ENCODE peak calls at places on chromosome 3, in six cellular contexts. One of them, this sample, is unnamed.

GRCh38 chr3:194306109-194306686 is 44.9 kb downstream of the CPN2 start:
- DNase-seq in choroid plexus epithelial cell: no peak
- DNase-seq in psoas muscle: no peak
- DNase-seq in uterus: no peak
- DNase-seq in IMR-90: no peak
- DNase-seq in BJ: no peak
- DNase-seq in this sample: no peak

GRCh38 chr3:180633722-180634121 is 31.8 kb downstream of the TTC14 start:
- DNase-seq in choroid plexus epithelial cell: no peak
- DNase-seq in uterus: no peak
- DNase-seq in BJ: no peak
- DNase-seq in IMR-90: no peak
- DNase-seq in psoas muscle: no peak
- DNase-seq in this sample: no peak

GRCh38 chr3:179323197-179323901 is 518 bp downstream of the ZNF639 start:
- DNase-seq in IMR-90: peak
- DNase-seq in BJ: no peak
- DNase-seq in psoas muscle: peak
- DNase-seq in uterus: peak
- DNase-seq in choroid plexus epithelial cell: peak
- DNase-seq in this sample: no peak

GRCh38 chr3:126811530-126811929 is 107.5 kb downstream of the CHCHD6 start:
- DNase-seq in uterus: no peak
- DNase-seq in choroid plexus epithelial cell: peak
- DNase-seq in BJ: peak
- DNase-seq in psoas muscle: no peak
- DNase-seq in IMR-90: peak
- DNase-seq in this sample: peak

GRCh38 chr3:12224181-12225147 is 64.4 kb upstream of the PPARG start:
- DNase-seq in choroid plexus epithelial cell: peak
- DNase-seq in uterus: no peak
- DNase-seq in psoas muscle: no peak
- DNase-seq in IMR-90: peak
- DNase-seq in BJ: no peak
- DNase-seq in this sample: peak

GRCh38 chr3:143119009-143119914 is at the start of gene CHST2:
- DNase-seq in psoas muscle: peak
- DNase-seq in choroid plexus epithelial cell: peak
- DNase-seq in uterus: peak
- DNase-seq in BJ: no peak
- DNase-seq in IMR-90: peak
- DNase-seq in this sample: peak

GRCh38 chr3:30605005-30605404 is 1.4 kb upstream of the TGFBR2 start:
- DNase-seq in psoas muscle: no peak
- DNase-seq in IMR-90: no peak
- DNase-seq in choroid plexus epithelial cell: no peak
- DNase-seq in uterus: no peak
- DNase-seq in BJ: no peak
- DNase-seq in this sample: no peak

GRCh38 chr3:97029972-97030371 is 215.6 kb downstream of the EPHA6 start:
- DNase-seq in choroid plexus epithelial cell: no peak
- DNase-seq in BJ: no peak
- DNase-seq in psoas muscle: no peak
- DNase-seq in uterus: no peak
- DNase-seq in IMR-90: no peak
- DNase-seq in this sample: no peak

GRCh38 chr3:38117163-38117716 is 19.7 kb downstream of the ACAA1 start:
- DNase-seq in IMR-90: no peak
- DNase-seq in psoas muscle: peak
- DNase-seq in uterus: no peak
- DNase-seq in choroid plexus epithelial cell: no peak
- DNase-seq in BJ: no peak
- DNase-seq in this sample: no peak

GRCh38 chr3:49017229-49017615 is 1.2 kb downstream of the DALRD3 start:
- DNase-seq in choroid plexus epithelial cell: no peak
- DNase-seq in IMR-90: no peak
- DNase-seq in BJ: no peak
- DNase-seq in psoas muscle: no peak
- DNase-seq in uterus: no peak
- DNase-seq in this sample: no peak

GRCh38 chr3:31307131-31307785 is 225.5 kb upstream of the STT3B start:
- DNase-seq in choroid plexus epithelial cell: no peak
- DNase-seq in IMR-90: no peak
- DNase-seq in psoas muscle: no peak
- DNase-seq in uterus: no peak
- DNase-seq in BJ: no peak
- DNase-seq in this sample: no peak

GRCh38 chr3:128112406-128112968 is 11.1 kb downstream of the RUVBL1 start:
- DNase-seq in BJ: peak
- DNase-seq in psoas muscle: no peak
- DNase-seq in choroid plexus epithelial cell: peak
- DNase-seq in uterus: no peak
- DNase-seq in IMR-90: peak
- DNase-seq in this sample: peak

GRCh38 chr3:146390967-146391366 is 78.4 kb downstream of the PLSCR2 start:
- DNase-seq in uterus: peak
- DNase-seq in IMR-90: peak
- DNase-seq in choroid plexus epithelial cell: peak
- DNase-seq in psoas muscle: no peak
- DNase-seq in BJ: peak
- DNase-seq in this sample: peak

GRCh38 chr3:38121832-38122461 is 15.0 kb downstream of the ACAA1 start:
- DNase-seq in IMR-90: no peak
- DNase-seq in BJ: no peak
- DNase-seq in psoas muscle: no peak
- DNase-seq in choroid plexus epithelial cell: no peak
- DNase-seq in uterus: no peak
- DNase-seq in this sample: no peak

GRCh38 chr3:170585937-170586310 is at the start of gene SLC7A14:
- DNase-seq in BJ: no peak
- DNase-seq in choroid plexus epithelial cell: peak
- DNase-seq in uterus: no peak
- DNase-seq in IMR-90: peak
- DNase-seq in psoas muscle: no peak
- DNase-seq in this sample: no peak

DNA sequence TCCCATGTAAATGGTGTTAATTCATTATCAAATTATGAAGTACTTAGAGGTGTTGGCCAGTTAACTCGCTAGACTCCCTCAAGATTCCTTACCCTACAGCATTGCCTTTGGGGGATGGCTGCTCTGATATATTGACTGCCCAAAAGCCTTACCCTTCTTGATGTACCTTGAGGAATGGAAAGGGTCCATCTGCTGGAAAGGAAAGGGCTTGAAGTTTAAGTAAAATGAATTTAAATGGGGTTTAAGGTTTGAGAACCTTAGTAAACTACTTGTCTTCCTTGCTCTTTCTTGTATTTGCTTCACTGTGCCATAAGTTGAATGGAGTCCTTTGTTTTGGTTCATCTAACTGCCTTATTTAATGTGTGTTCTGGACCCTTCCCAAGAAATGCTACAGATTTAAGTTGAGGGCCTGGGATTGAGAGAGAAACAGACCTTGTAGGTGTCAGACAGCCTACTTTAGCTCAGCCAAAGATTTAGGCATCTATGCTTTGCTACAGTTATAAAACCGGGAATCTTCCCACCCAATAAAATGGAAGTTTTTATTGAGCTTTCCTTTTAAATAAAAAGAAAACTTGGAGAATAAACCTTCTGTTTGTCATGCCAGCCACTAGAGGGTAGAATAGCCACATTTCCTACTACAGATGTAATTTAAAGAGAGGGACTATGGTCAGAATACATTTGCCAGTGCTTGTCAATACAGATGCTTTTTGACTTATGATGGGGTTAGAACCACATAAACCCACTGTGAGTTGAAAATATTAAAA is 25.3 kb downstream of the CMSS1 start:
- DNase-seq in uterus: no peak
- DNase-seq in psoas muscle: no peak
- DNase-seq in choroid plexus epithelial cell: peak
- DNase-seq in BJ: no peak
- DNase-seq in IMR-90: peak
- DNase-seq in this sample: peak
- TF ChIP-seq CTCF in uterus: peak
- TF ChIP-seq CTCF in psoas muscle: peak
- TF ChIP-seq CTCF in choroid plexus epithelial cell: peak
- TF ChIP-seq CTCF in BJ: peak
- TF ChIP-seq CTCF in IMR-90: peak
- TF ChIP-seq CTCF in this sample: peak

DNA sequence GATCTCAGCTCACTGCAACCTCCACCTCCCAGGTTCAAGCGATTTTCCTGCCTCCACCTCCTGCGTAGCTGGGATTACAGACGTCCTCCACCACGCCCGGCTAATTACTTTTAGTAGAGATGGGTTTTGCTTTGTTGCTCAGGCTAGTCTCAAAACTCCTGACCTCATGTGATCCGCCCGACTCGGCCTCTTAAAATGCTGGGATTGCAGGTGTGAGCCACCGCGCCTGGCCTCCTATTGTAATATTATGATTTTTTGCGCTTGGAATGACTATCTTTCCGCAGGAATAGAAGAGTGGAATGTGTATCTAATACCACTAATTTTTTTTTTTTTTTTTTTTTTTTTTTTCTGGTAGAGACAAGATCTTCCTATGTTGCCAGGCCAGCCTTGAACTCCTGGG is 1.8 kb downstream of the ARL8B start:
- DNase-seq in BJ: no peak
- DNase-seq in IMR-90: no peak
- DNase-seq in psoas muscle: no peak
- DNase-seq in uterus: no peak
- DNase-seq in choroid plexus epithelial cell: no peak
- DNase-seq in this sample: no peak
- H3K4me3 ChIP-seq in BJ: peak
- H3K4me3 ChIP-seq in IMR-90: no peak
- H3K4me3 ChIP-seq in psoas muscle: peak
- H3K4me3 ChIP-seq in uterus: peak
- H3K4me3 ChIP-seq in choroid plexus epithelial cell: peak
- H3K4me3 ChIP-seq in this sample: peak

GRCh38 chr3:154552338-154552737 is 122.3 kb upstream of the GPR149 start:
- DNase-seq in BJ: no peak
- DNase-seq in uterus: no peak
- DNase-seq in IMR-90: no peak
- DNase-seq in psoas muscle: no peak
- DNase-seq in choroid plexus epithelial cell: no peak
- DNase-seq in this sample: no peak
- TF ChIP-seq CTCF in BJ: no peak
- TF ChIP-seq CTCF in uterus: no peak
- TF ChIP-seq CTCF in IMR-90: no peak
- TF ChIP-seq CTCF in psoas muscle: no peak
- TF ChIP-seq CTCF in choroid plexus epithelial cell: no peak
- TF ChIP-seq CTCF in this sample: no peak

DNA sequence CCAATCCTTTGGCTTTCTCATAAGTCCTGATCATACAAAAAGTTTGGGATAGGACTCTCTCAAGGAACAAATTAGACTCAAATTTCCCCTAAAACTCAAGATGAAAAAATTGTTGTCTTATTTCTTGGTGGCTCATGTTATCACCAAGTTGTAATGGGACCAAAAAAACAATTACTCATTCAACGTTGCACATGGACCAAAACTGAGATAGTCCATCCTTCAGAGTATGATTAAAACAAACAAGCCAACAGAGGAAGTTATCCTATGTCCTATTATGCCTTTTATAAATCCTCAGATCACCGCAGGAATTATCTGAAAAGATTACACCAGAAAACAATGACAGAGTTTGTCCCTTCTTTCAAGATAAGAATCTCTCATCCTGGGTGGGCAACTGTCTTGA is 90.6 kb downstream of the FOXP1 start:
- DNase-seq in BJ: no peak
- DNase-seq in uterus: no peak
- DNase-seq in choroid plexus epithelial cell: peak
- DNase-seq in IMR-90: no peak
- DNase-seq in psoas muscle: no peak
- DNase-seq in this sample: no peak
- H3K4me3 ChIP-seq in BJ: no peak
- H3K4me3 ChIP-seq in uterus: no peak
- H3K4me3 ChIP-seq in choroid plexus epithelial cell: no peak
- H3K4me3 ChIP-seq in IMR-90: no peak
- H3K4me3 ChIP-seq in psoas muscle: no peak
- H3K4me3 ChIP-seq in this sample: no peak

GRCh38 chr3:131038326-131038725 is 11.6 kb downstream of the NEK11 start:
- DNase-seq in psoas muscle: no peak
- DNase-seq in choroid plexus epithelial cell: no peak
- DNase-seq in uterus: no peak
- DNase-seq in BJ: no peak
- DNase-seq in IMR-90: peak
- DNase-seq in this sample: no peak
- TF ChIP-seq CTCF in psoas muscle: no peak
- TF ChIP-seq CTCF in choroid plexus epithelial cell: no peak
- TF ChIP-seq CTCF in uterus: no peak
- TF ChIP-seq CTCF in BJ: no peak
- TF ChIP-seq CTCF in IMR-90: no peak
- TF ChIP-seq CTCF in this sample: no peak

DNA sequence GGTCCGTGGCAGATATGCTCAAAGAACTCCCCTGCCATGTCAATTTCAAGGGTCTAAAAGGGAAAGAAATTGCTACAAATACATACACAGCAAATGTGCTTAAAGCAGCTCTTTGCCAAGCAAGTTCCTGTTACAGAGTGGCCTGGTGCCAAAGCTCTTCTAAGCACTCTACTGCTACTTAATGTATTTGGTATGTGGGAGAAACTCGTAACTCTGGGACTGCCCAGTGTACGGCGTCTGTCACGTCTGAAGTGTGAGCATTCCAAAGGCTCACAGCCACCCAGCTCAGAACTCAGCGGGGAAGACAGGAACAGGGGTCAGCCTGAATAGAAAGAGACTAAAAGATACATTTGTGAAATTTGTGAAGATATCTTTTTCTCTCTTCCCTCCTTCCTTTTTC is 54.6 kb downstream of the RBMS3 start:
- DNase-seq in choroid plexus epithelial cell: peak
- DNase-seq in BJ: peak
- DNase-seq in psoas muscle: peak
- DNase-seq in uterus: peak
- DNase-seq in IMR-90: peak
- DNase-seq in this sample: peak
- H3K4me3 ChIP-seq in choroid plexus epithelial cell: peak
- H3K4me3 ChIP-seq in BJ: peak
- H3K4me3 ChIP-seq in psoas muscle: peak
- H3K4me3 ChIP-seq in uterus: peak
- H3K4me3 ChIP-seq in IMR-90: peak
- H3K4me3 ChIP-seq in this sample: peak

GRCh38 chr3:140164156-140164555 is 229.2 kb downstream of the CLSTN2 start:
- DNase-seq in uterus: no peak
- DNase-seq in choroid plexus epithelial cell: no peak
- DNase-seq in psoas muscle: no peak
- DNase-seq in BJ: no peak
- DNase-seq in IMR-90: no peak
- DNase-seq in this sample: no peak

GRCh38 chr3:140159646-140160045 is 224.7 kb downstream of the CLSTN2 start:
- DNase-seq in choroid plexus epithelial cell: no peak
- DNase-seq in BJ: no peak
- DNase-seq in uterus: no peak
- DNase-seq in psoas muscle: no peak
- DNase-seq in IMR-90: no peak
- DNase-seq in this sample: no peak

GRCh38 chr3:140164922-140165590 is 230.1 kb downstream of the CLSTN2 start:
- DNase-seq in BJ: no peak
- DNase-seq in choroid plexus epithelial cell: no peak
- DNase-seq in uterus: no peak
- DNase-seq in psoas muscle: no peak
- DNase-seq in IMR-90: no peak
- DNase-seq in this sample: no peak

GRCh38 chr3:140163159-140163763 is 228.3 kb downstream of the CLSTN2 start:
- DNase-seq in BJ: no peak
- DNase-seq in psoas muscle: no peak
- DNase-seq in choroid plexus epithelial cell: no peak
- DNase-seq in IMR-90: no peak
- DNase-seq in uterus: no peak
- DNase-seq in this sample: no peak

GRCh38 chr3:140160553-140160952 is 225.6 kb downstream of the CLSTN2 start:
- DNase-seq in uterus: no peak
- DNase-seq in BJ: no peak
- DNase-seq in IMR-90: no peak
- DNase-seq in psoas muscle: no peak
- DNase-seq in choroid plexus epithelial cell: no peak
- DNase-seq in this sample: no peak
- TF ChIP-seq CTCF in uterus: no peak
- TF ChIP-seq CTCF in BJ: no peak
- TF ChIP-seq CTCF in IMR-90: no peak
- TF ChIP-seq CTCF in psoas muscle: no peak
- TF ChIP-seq CTCF in choroid plexus epithelial cell: peak
- TF ChIP-seq CTCF in this sample: peak